ENCODE peak calls at places on chromosomes 4 and X, in five cellular contexts. E is GM23338, R is GM23248, J is hepatocyte, Z is neural progenitor cell. L is an unnamed sample.
A peak's percentile ranks its signal among the peaks of the same experiment; 100 is the strongest.

GRCh38 chr4:173647902-173648301 is 117.9 kb upstream of the HAND2 start:
- DNase-seq in E (no peak), R (no peak), J (no peak), Z (no peak), L (no peak)

GRCh38 chrX:40065291-40066046 is 32.3 kb downstream of the BCOR start:
- DNase-seq in E (no peak), R (no peak), J (no peak), Z (no peak), L (no peak)

GRCh38 chrX:41781500-41781899 is 57.5 kb downstream of the GPR82 start:
- DNase-seq in E (peak; percentile 62), R (peak; percentile 58), J (peak; percentile 60), Z (peak; percentile 59), L (peak; percentile 69)

GRCh38 chr4:151610229-151610628 is 150.6 kb downstream of the GATB start:
- DNase-seq in E (no peak), R (no peak), J (no peak), Z (no peak), L (no peak)

GRCh38 chrX:10945463-10945862 is 165.7 kb upstream of the HCCS start:
- DNase-seq in E (no peak), R (peak; percentile 40), J (no peak), Z (no peak), L (no peak)

GRCh38 chrX:80576815-80577533 is 156.7 kb downstream of the TENT5D start:
- DNase-seq in E (no peak), R (no peak), J (no peak), Z (peak; percentile 19), L (peak; percentile 1)

GRCh38 chr4:1208970-1209704 is 36.8 kb upstream of the SPON2 start:
- DNase-seq in E (peak; percentile 1), R (no peak), J (no peak), Z (no peak), L (no peak)

GRCh38 chr4:142893012-142893411 is 46.9 kb upstream of the INPP4B start:
- DNase-seq in E (peak; percentile 33), R (no peak), J (no peak), Z (peak; percentile 3), L (no peak)

GRCh38 chr4:145815626-145816025 is 123.0 kb downstream of the ZNF827 start:
- DNase-seq in E (no peak), R (peak; percentile 76), J (no peak), Z (no peak), L (no peak)

GRCh38 chrX:43939187-43939926 is 33.8 kb downstream of the NDP start:
- DNase-seq in E (no peak), R (peak; percentile 8), J (no peak), Z (no peak), L (peak; percentile 36)

GRCh38 chr4:78032446-78032845 is 24.7 kb upstream of the FRAS1 start:
- DNase-seq in E (peak; percentile 55), R (no peak), J (no peak), Z (no peak), L (no peak)

GRCh38 chrX:32673193-32673592 is 538.2 kb downstream of the DMD start:
- DNase-seq in E (peak; percentile 37), R (no peak), J (peak; percentile 33), Z (peak; percentile 20), L (peak; percentile 2)

GRCh38 chrX:66035667-66036066 is 4.2 kb downstream of the VSIG4 start:
- DNase-seq in E (peak; percentile 13), R (no peak), J (no peak), Z (peak; percentile 11), L (no peak)

GRCh38 chr4:3372933-3373465 is 68.8 kb upstream of the HGFAC start:
- DNase-seq in E (no peak), R (no peak), J (peak; percentile 3), Z (no peak), L (no peak)

GRCh38 chr4:105057370-105058096 is 89.1 kb upstream of the TET2 start:
- DNase-seq in E (no peak), R (no peak), J (no peak), Z (no peak), L (no peak)

GRCh38 chr4:931194-931959 is 739 bp downstream of the GAK start:
- DNase-seq in E (no peak), R (peak; percentile 90), J (peak; percentile 62), Z (no peak), L (no peak)

GRCh38 chrX:133586443-133586842 is 171.2 kb upstream of the GPC4 start:
- DNase-seq in E (peak; percentile 3), R (peak; percentile 29), J (no peak), Z (no peak), L (no peak)

GRCh38 chr4:123788577-123788976 is 392.0 kb downstream of the SPRY1 start:
- DNase-seq in E (no peak), R (peak; percentile 38), J (no peak), Z (no peak), L (no peak)

GRCh38 chr4:80407246-80407645 is 71.7 kb downstream of the CFAP299 start:
- DNase-seq in E (no peak), R (peak; percentile 84), J (no peak), Z (no peak), L (peak; percentile 2)

GRCh38 chrX:1581132-1581531 is 10.3 kb upstream of the AKAP17A start:
- DNase-seq in E (peak; percentile 76), R (peak; percentile 48), J (no peak), Z (no peak), L (peak; percentile 71)

GRCh38 chrX:145817299-145817665 is 347 bp upstream of the SLITRK2 start:
- DNase-seq in E (no peak), R (no peak), J (no peak), Z (peak; percentile 36), L (no peak)

GRCh38 chrX:70429759-70430158 is 6.6 kb downstream of the GDPD2 start:
- DNase-seq in E (no peak), R (no peak), J (no peak), Z (no peak), L (no peak)

GRCh38 chr4:26074672-26075071 is 160.7 kb downstream of the SMIM20 start:
- DNase-seq in E (peak; percentile 22), R (no peak), J (no peak), Z (no peak), L (no peak)

GRCh38 chr4:127188847-127189246 is 443.9 kb upstream of the INTU start:
- DNase-seq in E (peak; percentile 54), R (no peak), J (no peak), Z (peak; percentile 16), L (peak; percentile 3)

DNA sequence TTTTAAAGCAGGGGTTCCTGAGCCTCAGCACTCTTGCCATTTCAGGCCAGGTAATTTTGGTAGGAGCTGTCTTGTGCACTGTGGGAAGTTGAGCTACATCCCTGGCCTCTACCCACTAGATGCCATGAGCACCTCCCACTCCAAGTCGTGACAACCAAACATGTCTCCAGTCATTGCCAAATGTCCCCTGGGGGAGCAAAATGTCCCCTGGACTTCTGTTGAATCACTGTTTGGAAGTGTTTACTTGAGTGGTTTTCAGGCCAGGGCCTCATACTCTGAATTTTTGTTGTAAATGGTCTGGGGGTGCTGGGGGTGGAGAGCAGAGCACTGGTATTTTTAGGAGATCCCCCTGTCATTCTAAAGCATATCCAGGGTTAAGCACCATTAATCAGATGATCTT is 3.2 kb downstream of the PDK3 start:
- DNase-seq in E (no peak), R (no peak), J (no peak), Z (no peak), L (no peak)
- TF ChIP-seq EZH2phosphoT487 in E (no peak), R (no peak), J (no peak), Z (no peak), L (no peak)

DNA sequence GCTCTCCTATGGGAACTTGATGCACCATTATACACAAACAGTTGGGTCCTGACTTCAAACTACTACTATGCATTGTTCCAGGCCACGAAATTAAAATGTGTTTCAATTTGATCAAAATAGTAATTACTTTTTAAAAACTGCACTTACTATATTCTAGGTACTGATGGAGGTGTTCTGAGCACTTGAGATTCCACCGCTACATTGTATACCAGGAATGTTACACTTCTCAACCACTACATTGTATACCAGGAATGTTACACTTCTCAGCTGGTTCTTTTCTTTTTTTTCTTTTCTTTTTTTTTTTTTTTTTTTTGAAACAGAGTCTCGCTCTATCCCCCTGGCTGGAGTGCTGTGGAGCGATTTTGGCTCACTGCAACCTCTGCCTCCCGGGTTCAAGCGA is 77.9 kb downstream of the ELOVL6 start:
- DNase-seq in E (no peak), R (no peak), J (no peak), Z (no peak), L (no peak)
- TF ChIP-seq EZH2phosphoT487 in E (no peak), R (no peak), J (no peak), Z (no peak), L (no peak)

GRCh38 chr4:93852680-93853079 is 24.1 kb downstream of the ATOH1 start:
- DNase-seq in E (no peak), R (no peak), J (no peak), Z (no peak), L (no peak)
- TF ChIP-seq EZH2phosphoT487 in E (no peak), R (no peak), J (no peak), Z (no peak), L (no peak)

GRCh38 chr4:30833206-30833605 is 113.0 kb downstream of the PCDH7 start:
- DNase-seq in E (no peak), R (no peak), J (no peak), Z (no peak), L (no peak)
- TF ChIP-seq EZH2phosphoT487 in E (no peak), R (no peak), J (no peak), Z (no peak), L (no peak)

GRCh38 chr4:88791274-88791673 is 93.6 kb upstream of the NAP1L5 start:
- DNase-seq in E (peak; percentile 36), R (peak; percentile 63), J (no peak), Z (no peak), L (peak; percentile 45)

GRCh38 chr4:88792821-88793220 is 95.2 kb upstream of the NAP1L5 start:
- DNase-seq in E (peak; percentile 48), R (peak; percentile 58), J (no peak), Z (no peak), L (peak; percentile 11)

GRCh38 chr4:88793473-88793872 is 95.8 kb upstream of the NAP1L5 start:
- DNase-seq in E (no peak), R (no peak), J (no peak), Z (no peak), L (no peak)

GRCh38 chr4:88794087-88794486 is 96.5 kb upstream of the NAP1L5 start:
- DNase-seq in E (no peak), R (no peak), J (no peak), Z (no peak), L (no peak)

DNA sequence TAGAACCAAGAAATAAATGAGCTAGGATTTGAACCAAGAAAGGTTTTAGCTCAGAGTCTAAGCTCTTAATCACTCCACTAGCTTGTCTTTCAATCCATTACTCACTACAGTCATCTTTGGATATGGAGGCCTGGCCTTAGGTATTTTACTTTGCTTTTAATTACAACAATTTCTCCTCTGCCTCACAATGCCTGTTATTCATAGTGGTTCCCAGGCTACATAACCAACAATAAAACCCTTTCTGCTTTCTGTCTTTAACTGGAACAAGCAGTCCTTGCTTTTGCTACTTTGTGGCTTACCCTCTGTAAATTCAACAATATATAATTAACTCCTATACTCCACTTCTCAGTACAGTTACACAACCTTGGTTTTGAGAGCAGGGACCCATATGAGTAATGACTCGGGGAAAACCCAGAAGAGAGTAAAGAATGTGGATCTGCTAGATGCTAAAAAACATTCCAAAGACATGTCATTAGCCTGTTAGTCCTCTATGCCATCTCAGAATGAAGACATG is 94.7 kb upstream of the NAP1L5 start:
- DNase-seq in E (peak; percentile 38), R (peak; percentile 86), J (peak; percentile 34), Z (no peak), L (peak; percentile 63)
- TF ChIP-seq EZH2phosphoT487 in E (no peak), R (no peak), J (no peak), Z (no peak), L (no peak)